ENCODE peak calls at places on chromosomes 7 and 10, in ten cellular contexts. T is HepG2, N is brain microvascular endothelial cell, M is BE2C, K is sigmoid colon, X is uterus, R is cardiac muscle cell, F is ascending aorta, E is kidney epithelial cell, D is fibroblast of lung. G is an unnamed sample.

GRCh38 chr7:24576171-24577052 is 3.2 kb downstream of the PALS2 start:
- DNase-seq in D (peak; percentile 74), E (peak; percentile 38), F (no peak), R (peak; percentile 79), T (peak; percentile 56), K (no peak), N (peak; percentile 60), M (peak; percentile 41), X (no peak), G (peak; percentile 75)

GRCh38 chr10:86440874-86441838 is 74.6 kb upstream of the GRID1 start:
- DNase-seq in X (no peak), F (no peak), D (peak; percentile 92), M (no peak), E (peak; percentile 89), N (peak; percentile 96), R (no peak), K (no peak), T (peak; percentile 99), G (peak; percentile 57)

GRCh38 chr7:23434147-23434676 is 36.1 kb downstream of the IGF2BP3 start:
- DNase-seq in X (no peak), E (no peak), F (no peak), T (no peak), K (no peak), D (no peak), N (no peak), M (no peak), R (no peak), G (no peak)

GRCh38 chr10:100347568-100348195 is 649 bp downstream of the SCD start:
- DNase-seq in N (no peak), X (no peak), R (peak; percentile 33), F (no peak), T (no peak), K (no peak), E (no peak), D (peak; percentile 21), M (peak; percentile 32), G (no peak)

GRCh38 chr10:63720072-63720537 is 198.9 kb downstream of the REEP3 start:
- DNase-seq in R (peak; percentile 62), M (no peak), D (peak; percentile 19), X (no peak), N (peak; percentile 53), E (no peak), F (no peak), K (no peak), T (peak; percentile 48), G (peak; percentile 36)

GRCh38 chr7:2517678-2518077 is 1.9 kb upstream of the LFNG start:
- DNase-seq in X (no peak), T (no peak), K (no peak), D (peak; percentile 74), E (no peak), R (no peak), M (no peak), F (no peak), N (peak; percentile 52), G (no peak)

GRCh38 chr10:69633673-69634635 is 3.9 kb downstream of the FAM241B start:
- DNase-seq in E (no peak), K (no peak), N (no peak), D (no peak), R (no peak), X (no peak), T (no peak), F (no peak), M (no peak), G (no peak)

GRCh38 chr7:22444181-22444966 is 55.6 kb downstream of the STEAP1B start:
- DNase-seq in K (no peak), F (no peak), X (no peak), N (no peak), M (no peak), R (no peak), T (peak; percentile 95), E (no peak), D (peak; percentile 32), G (no peak)

GRCh38 chr7:30162622-30163124 is 27.9 kb downstream of the MTURN start:
- DNase-seq in T (peak; percentile 84), F (no peak), D (peak; percentile 77), K (no peak), X (no peak), M (no peak), E (no peak), N (peak; percentile 73), R (no peak), G (peak; percentile 68)

DNA sequence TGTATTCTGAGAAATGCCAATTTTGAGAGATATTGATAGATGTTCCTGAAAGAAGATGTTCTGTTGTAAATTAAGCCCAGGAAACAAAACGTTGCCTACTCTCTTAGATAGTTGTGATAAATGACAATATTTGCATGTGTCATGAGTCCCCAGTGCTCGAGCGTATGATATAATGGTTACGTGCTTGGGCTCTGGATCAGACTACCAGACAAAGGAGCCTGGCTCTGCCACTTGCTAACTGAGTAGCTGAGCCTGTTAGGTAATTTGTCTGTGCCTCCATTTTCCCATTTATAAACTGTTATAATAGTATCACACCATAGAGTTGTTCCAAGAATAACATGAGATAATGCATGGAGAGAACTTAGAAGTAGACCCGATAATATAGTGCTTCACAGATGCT is 1.8 kb downstream of the A1CF start:
- DNase-seq in D (no peak), F (no peak), E (no peak), K (no peak), T (peak; percentile 63), R (no peak), M (no peak), X (no peak), N (no peak), G (no peak)
- TF ChIP-seq CTCF in D (no peak), F (no peak), E (no peak), K (no peak), T (no peak), R (no peak), M (no peak), X (no peak), N (no peak), G (no peak)

DNA sequence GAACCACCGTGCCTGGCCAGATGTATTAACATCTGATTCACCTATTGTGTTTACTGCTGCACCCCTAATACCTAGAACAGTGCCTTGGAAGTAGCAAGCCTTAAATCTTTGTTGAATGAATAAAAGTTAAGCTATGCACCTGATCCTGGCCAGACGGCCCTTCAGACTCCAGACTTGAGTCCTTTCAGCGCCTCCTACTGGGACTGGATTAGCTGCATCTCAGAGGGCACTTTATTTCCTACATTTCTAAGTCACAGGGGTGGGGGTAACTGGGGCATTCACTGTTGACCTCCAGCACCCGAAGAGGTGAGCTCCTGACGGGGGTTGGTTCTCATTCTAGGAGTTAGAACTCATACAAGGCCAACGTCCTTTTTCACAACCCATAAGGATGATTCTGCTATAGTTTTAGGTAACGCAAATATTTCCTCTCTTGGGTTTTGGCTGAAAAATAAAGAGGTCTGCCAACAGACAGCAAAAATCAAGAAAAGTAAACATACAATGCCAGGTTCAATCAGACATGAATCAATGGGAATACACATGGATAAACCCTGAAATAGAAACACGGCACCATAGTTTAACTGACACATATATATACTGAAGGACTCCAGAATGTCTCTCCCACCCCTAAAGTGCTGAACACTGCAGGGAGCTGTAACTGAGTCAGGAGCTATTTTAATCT is 48.0 kb upstream of the DLG5 start:
- DNase-seq in R (peak; percentile 67), D (peak; percentile 39), X (no peak), K (peak; percentile 76), F (peak; percentile 67), M (peak; percentile 33), T (peak; percentile 52), N (peak; percentile 53), E (no peak), G (no peak)
- TF ChIP-seq CTCF in R (peak; percentile 49), D (peak; percentile 35), X (peak; percentile 16), K (peak; percentile 38), F (peak; percentile 32), M (peak; percentile 43), T (peak; percentile 56), N (peak; percentile 72), E (peak; percentile 47), G (peak; percentile 71)

GRCh38 chr10:60917331-60918280 is 26.4 kb downstream of the RHOBTB1 start:
- DNase-seq in X (no peak), N (no peak), R (no peak), M (no peak), D (peak; percentile 70), T (no peak), F (no peak), K (no peak), E (no peak), G (peak; percentile 25)

GRCh38 chr10:60913657-60914056 is 30.3 kb downstream of the RHOBTB1 start:
- DNase-seq in N (no peak), T (no peak), R (no peak), D (no peak), X (no peak), M (no peak), K (no peak), F (no peak), E (no peak), G (no peak)

GRCh38 chr10:60913091-60913490 is 30.9 kb downstream of the RHOBTB1 start:
- DNase-seq in T (no peak), K (no peak), X (no peak), N (no peak), D (peak; percentile 27), F (no peak), M (no peak), E (no peak), R (no peak), G (no peak)

GRCh38 chr10:60914676-60915075 is 29.3 kb downstream of the RHOBTB1 start:
- DNase-seq in T (no peak), N (peak; percentile 60), M (no peak), F (peak; percentile 81), E (no peak), X (peak; percentile 76), D (peak; percentile 92), R (no peak), K (peak; percentile 91), G (peak; percentile 86)

DNA sequence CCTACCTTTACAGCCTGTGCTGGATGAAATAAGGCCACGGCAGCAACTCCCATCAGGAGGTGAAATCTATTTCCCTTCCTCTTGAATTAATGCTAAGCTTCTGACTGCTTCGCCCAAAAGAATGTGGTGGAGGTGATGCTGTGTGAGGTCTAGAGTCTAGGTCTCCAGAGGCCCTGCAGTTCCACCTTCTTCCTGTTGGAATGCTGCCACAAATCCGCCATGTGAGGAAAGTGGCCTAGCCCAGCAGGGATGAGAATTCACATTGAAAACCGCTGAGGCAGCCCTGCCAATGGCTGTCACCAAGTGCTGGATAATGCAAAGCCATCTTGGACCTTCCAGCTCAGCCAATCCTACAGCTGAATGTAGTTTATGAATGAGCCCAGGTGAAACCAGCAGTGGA is 28.0 kb downstream of the RHOBTB1 start:
- DNase-seq in D (no peak), T (no peak), R (no peak), E (no peak), K (no peak), M (peak; percentile 12), F (no peak), X (no peak), N (no peak), G (no peak)
- TF ChIP-seq CTCF in D (no peak), T (no peak), R (no peak), E (no peak), K (no peak), M (peak; percentile 39), F (no peak), X (no peak), N (peak; percentile 44), G (peak; percentile 56)

DNA sequence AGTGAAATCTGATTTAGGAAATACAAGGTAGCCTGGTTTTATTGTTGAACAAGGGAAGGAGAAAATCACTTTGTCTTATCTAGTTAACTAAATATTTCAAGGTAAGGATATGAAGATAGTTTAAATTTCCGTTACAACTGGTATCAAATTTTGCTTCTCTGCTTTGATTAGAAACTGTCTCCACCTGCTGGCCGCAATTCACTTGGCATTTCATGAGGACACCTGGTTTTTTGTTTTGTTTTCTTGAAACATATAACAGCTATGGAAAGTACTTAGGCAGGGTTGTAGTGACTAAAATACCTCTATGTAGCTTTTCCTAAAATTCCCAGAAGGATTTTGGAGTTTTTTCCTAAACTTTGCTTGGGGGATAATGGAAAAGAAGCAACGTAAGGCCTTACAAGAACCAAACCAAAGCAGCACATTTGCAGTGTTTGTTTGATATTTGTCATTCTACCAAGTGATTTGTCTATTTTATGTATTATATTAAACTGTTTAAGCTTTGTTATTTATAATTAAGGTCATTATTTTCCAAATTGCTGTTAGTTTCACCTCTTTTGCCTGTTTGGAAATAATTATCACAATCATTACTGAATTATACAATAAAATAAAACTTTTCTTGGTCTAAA is 73.6 kb downstream of the AHCYL2 start:
- DNase-seq in T (peak; percentile 36), D (peak; percentile 23), R (peak; percentile 59), K (no peak), E (no peak), F (no peak), X (peak; percentile 30), M (peak; percentile 66), N (peak; percentile 34), G (peak; percentile 12)
- TF ChIP-seq CTCF in T (peak; percentile 68), D (peak; percentile 66), R (peak; percentile 65), K (peak; percentile 9), E (peak; percentile 79), F (peak; percentile 31), X (peak; percentile 65), M (peak; percentile 88), N (peak; percentile 80), G (peak; percentile 86)

G was measured in HFFc6.